ENCODE peak calls at places on chromosomes 12 and 14, in eight cellular contexts. K is tibial artery; P is right cardiac atrium; G is naive thymus-derived CD4-positive, alpha-beta T cell; R is myocyte; E is left ventricle myocardium inferior; Y is HCT116; A is activated T-helper 1 cell treated with anti-CD3 and anti-CD28 coated beads, Interleukin-12 subunit alpha, Interleukin-12 subunit beta, Interleukin-2, Interleukin-4 antibody, amounts not matched to agents 30 ng/mL and 10 ng/mL and 1 ng/mL, durations not matched to agents 14 hours and 24 hours and 36 hours. J is an unnamed sample.

GRCh38 chr14:104112113-104112505 is 26.3 kb upstream of the KIF26A start:
- DNase-seq in K (peak), P (peak), G (no peak), R (no peak), E (peak), Y (no peak), A (no peak), J (no peak)

GRCh38 chr14:89232366-89233070 is 184.5 kb downstream of the FOXN3 start:
- DNase-seq in K (no peak), P (no peak), G (no peak), R (no peak), E (no peak), Y (no peak), A (no peak), J (no peak)

GRCh38 chr12:31117203-31118011 is 43.7 kb downstream of the DDX11 start:
- DNase-seq in K (peak), P (peak), G (peak), R (peak), E (no peak), Y (peak), A (peak), J (peak)

GRCh38 chr14:77660754-77661153 is 44.3 kb upstream of the SPTLC2 start:
- DNase-seq in K (no peak), P (no peak), G (no peak), R (no peak), E (no peak), Y (no peak), A (no peak), J (peak)

GRCh38 chr14:104968541-104969401 is 9.4 kb downstream of the AHNAK2 start:
- DNase-seq in K (peak), P (no peak), G (no peak), R (no peak), E (no peak), Y (no peak), A (no peak), J (no peak)

GRCh38 chr14:105329411-105330200 is 15.1 kb downstream of the PACS2 start:
- DNase-seq in K (no peak), P (no peak), G (no peak), R (no peak), E (no peak), Y (no peak), A (no peak), J (no peak)

GRCh38 chr12:74985986-74986319 is 223.7 kb downstream of the KCNC2 start:
- DNase-seq in K (peak), P (no peak), G (no peak), R (peak), E (no peak), Y (no peak), A (no peak), J (no peak)

GRCh38 chr12:54030889-54031860 is 1.7 kb upstream of the HOXC5 start:
- DNase-seq in K (peak), P (no peak), G (no peak), R (no peak), E (no peak), Y (no peak), A (no peak), J (no peak)

GRCh38 chr14:103943673-103944072 is 1.3 kb upstream of the RD3L start:
- DNase-seq in K (no peak), P (no peak), G (no peak), R (no peak), E (no peak), Y (no peak), A (no peak), J (no peak)

GRCh38 chr12:94553130-94553519 is 93.5 kb upstream of the CEP83 start:
- DNase-seq in K (no peak), P (peak), G (no peak), R (peak), E (no peak), Y (peak), A (no peak), J (no peak)

GRCh38 chr14:66735853-66736252 is 227.9 kb downstream of the GPHN start:
- DNase-seq in K (no peak), P (no peak), G (no peak), R (no peak), E (no peak), Y (no peak), A (no peak), J (no peak)

GRCh38 chr12:26124491-26125450 is at the start of gene BHLHE41:
- DNase-seq in K (peak), P (peak), G (no peak), R (peak), E (peak), Y (no peak), A (no peak), J (peak)

GRCh38 chr14:61718039-61718438 is 22.7 kb downstream of the HIF1A start:
- DNase-seq in K (no peak), P (no peak), G (no peak), R (no peak), E (no peak), Y (no peak), A (no peak), J (no peak)

GRCh38 chr14:36070056-36071043 is 106.2 kb downstream of the PTCSC3 start:
- DNase-seq in K (no peak), P (peak), G (no peak), R (peak), E (peak), Y (peak), A (no peak), J (peak)

GRCh38 chr14:104869669-104870367 is 4.8 kb downstream of the CEP170B start:
- DNase-seq in K (no peak), P (no peak), G (no peak), R (no peak), E (no peak), Y (no peak), A (no peak), J (no peak)

GRCh38 chr14:58428011-58428807 is 690 bp downstream of the KIAA0586 start:
- DNase-seq in K (no peak), P (no peak), G (no peak), R (peak), E (no peak), Y (peak), A (no peak), J (peak)

GRCh38 chr12:91819132-91819447 is 326.6 kb downstream of the BTG1 start:
- DNase-seq in K (no peak), P (peak), G (no peak), R (no peak), E (no peak), Y (no peak), A (no peak), J (no peak)

GRCh38 chr12:77648716-77649115 is 182.0 kb upstream of the NAV3 start:
- DNase-seq in K (no peak), P (no peak), G (no peak), R (no peak), E (no peak), Y (no peak), A (no peak), J (no peak)

GRCh38 chr12:70721958-70722357 is 84.7 kb upstream of the PTPRB start:
- DNase-seq in K (no peak), P (no peak), G (no peak), R (no peak), E (no peak), Y (no peak), A (no peak), J (no peak)

GRCh38 chr12:45930369-45930768 is 60.0 kb downstream of the SCAF11 start:
- DNase-seq in K (no peak), P (no peak), G (no peak), R (peak), E (no peak), Y (no peak), A (no peak), J (no peak)

GRCh38 chr12:103793046-103793445 is 48.0 kb downstream of the NT5DC3 start:
- DNase-seq in K (no peak), P (no peak), G (no peak), R (no peak), E (no peak), Y (no peak), A (no peak), J (no peak)

GRCh38 chr12:124746649-124747425 is 116.8 kb downstream of the SCARB1 start:
- DNase-seq in K (peak), P (no peak), G (no peak), R (no peak), E (no peak), Y (no peak), A (no peak), J (no peak)

GRCh38 chr14:93984070-93984469 is 7.7 kb upstream of the ASB2 start:
- DNase-seq in K (no peak), P (no peak), G (no peak), R (peak), E (no peak), Y (no peak), A (no peak), J (no peak)

GRCh38 chr12:45235087-45236025 is 19.5 kb downstream of the ANO6 start:
- DNase-seq in K (no peak), P (no peak), G (no peak), R (peak), E (no peak), Y (peak), A (no peak), J (no peak)

GRCh38 chr14:99910337-99911268 is 117.4 kb downstream of the EML1 start:
- DNase-seq in K (no peak), P (no peak), G (no peak), R (peak), E (no peak), Y (no peak), A (no peak), J (no peak)

GRCh38 chr14:36955376-36955775 is 217.0 kb downstream of the SLC25A21 start:
- DNase-seq in K (no peak), P (no peak), G (no peak), R (no peak), E (no peak), Y (no peak), A (no peak), J (no peak)

GRCh38 chr12:121061831-121062230 is 22.8 kb upstream of the OASL start:
- DNase-seq in K (no peak), P (no peak), G (no peak), R (peak), E (no peak), Y (peak), A (no peak), J (peak)

GRCh38 chr12:56080556-56081138 is 682 bp downstream of the ERBB3 start:
- DNase-seq in K (no peak), P (no peak), G (no peak), R (peak), E (no peak), Y (no peak), A (no peak), J (no peak)

GRCh38 chr12:123270380-123271181 is 1.1 kb downstream of the CDK2AP1 start:
- DNase-seq in K (no peak), P (peak), G (peak), R (peak), E (peak), Y (no peak), A (no peak), J (no peak)

GRCh38 chr14:68627050-68627867 is 165.6 kb downstream of the ZFP36L1 start:
- DNase-seq in K (peak), P (peak), G (no peak), R (peak), E (no peak), Y (no peak), A (no peak), J (no peak)

GRCh38 chr12:97386133-97386581 is 76.4 kb upstream of the RMST start:
- DNase-seq in K (no peak), P (no peak), G (no peak), R (no peak), E (no peak), Y (no peak), A (no peak), J (no peak)

GRCh38 chr12:84497819-84498218 is 414.8 kb downstream of the SLC6A15 start:
- DNase-seq in K (no peak), P (no peak), G (no peak), R (no peak), E (no peak), Y (peak), A (no peak), J (peak)

J was measured in NCI-H146.